ENCODE peak calls at places on chromosomes 11 and 22, in seven cellular contexts. I is right lobe of liver, Q is tibial nerve, G is pancreas, J is heart right ventricle, E is cardiac muscle cell, P is mammary epithelial cell. D is an unnamed sample.

GRCh38 chr11:112219476-112220232 is 6.6 kb upstream of the PTS start:
- DNase-seq in I (no peak), Q (peak), J (no peak), P (peak), E (peak), G (peak), D (no peak)

GRCh38 chr11:44178381-44178780 is 82.9 kb downstream of the EXT2 start:
- DNase-seq in J (no peak), E (peak), Q (no peak), P (no peak), I (no peak), G (no peak), D (no peak)

GRCh38 chr22:28034760-28035401 is 115.8 kb upstream of the PITPNB start:
- DNase-seq in Q (peak), E (peak), G (no peak), I (peak), J (peak), P (no peak), D (peak)

GRCh38 chr11:116148056-116148455 is 624.7 kb downstream of the BUD13 start:
- DNase-seq in I (no peak), J (no peak), P (no peak), E (no peak), Q (no peak), G (no peak), D (no peak)

GRCh38 chr11:8765294-8765693 is 82.7 kb downstream of the RPL27A start:
- DNase-seq in J (no peak), E (peak), Q (no peak), G (no peak), I (no peak), P (peak), D (no peak)

GRCh38 chr22:37431811-37432707 is 4.8 kb upstream of the ELFN2 start:
- DNase-seq in P (peak), I (no peak), E (peak), Q (no peak), J (no peak), G (no peak), D (no peak)

GRCh38 chr11:60711316-60711715 is 11.9 kb downstream of the MS4A8 start:
- DNase-seq in G (no peak), J (no peak), E (no peak), Q (no peak), I (no peak), P (no peak), D (no peak)

GRCh38 chr11:61783717-61784505 is 8.5 kb downstream of the TMEM258 start:
- DNase-seq in P (no peak), J (no peak), Q (no peak), E (peak), G (no peak), I (no peak), D (no peak)

GRCh38 chr11:102111787-102112653 is 1.8 kb downstream of the YAP1 start:
- DNase-seq in E (peak), P (peak), J (no peak), Q (peak), G (peak), I (peak), D (peak)

GRCh38 chr22:50532353-50532700 is 2.5 kb upstream of the TYMP start:
- DNase-seq in G (no peak), I (no peak), P (no peak), E (no peak), J (peak), Q (no peak), D (no peak)

GRCh38 chr11:74366576-74366975 is 31.7 kb downstream of the PGM2L1 start:
- DNase-seq in G (no peak), Q (no peak), J (no peak), E (peak), I (no peak), P (no peak), D (no peak)

GRCh38 chr11:44726278-44727113 is at the start of gene TSPAN18:
- DNase-seq in G (no peak), Q (no peak), P (no peak), J (peak), I (no peak), E (no peak), D (no peak)

GRCh38 chr11:61124574-61125309 is 22.5 kb downstream of the CD5 start:
- DNase-seq in E (no peak), P (no peak), Q (no peak), G (no peak), I (no peak), J (no peak), D (no peak)

GRCh38 chr11:86719781-86720463 is 47.5 kb upstream of the ME3 start:
- DNase-seq in P (peak), J (no peak), Q (no peak), I (no peak), E (peak), G (no peak), D (no peak)

GRCh38 chr11:9573775-9574555 is 495 bp downstream of the WEE1 start:
- DNase-seq in P (no peak), J (peak), I (peak), E (peak), G (peak), Q (no peak), D (no peak)

GRCh38 chr11:67640758-67641113 is 1.2 kb upstream of the TBX10 start:
- DNase-seq in E (no peak), I (no peak), G (no peak), P (no peak), Q (no peak), J (no peak), D (no peak)
- H3K27ac ChIP-seq in E (no peak), I (no peak), G (no peak), P (no peak), Q (no peak), J (no peak), D (no peak)

GRCh38 chr22:21939392-21940319 is 13.0 kb downstream of the PPM1F start:
- DNase-seq in P (no peak), G (no peak), J (no peak), Q (no peak), E (no peak), I (no peak), D (no peak)
- H3K27ac ChIP-seq in P (no peak), G (peak), J (peak), Q (peak), E (no peak), I (peak), D (peak)

DNA sequence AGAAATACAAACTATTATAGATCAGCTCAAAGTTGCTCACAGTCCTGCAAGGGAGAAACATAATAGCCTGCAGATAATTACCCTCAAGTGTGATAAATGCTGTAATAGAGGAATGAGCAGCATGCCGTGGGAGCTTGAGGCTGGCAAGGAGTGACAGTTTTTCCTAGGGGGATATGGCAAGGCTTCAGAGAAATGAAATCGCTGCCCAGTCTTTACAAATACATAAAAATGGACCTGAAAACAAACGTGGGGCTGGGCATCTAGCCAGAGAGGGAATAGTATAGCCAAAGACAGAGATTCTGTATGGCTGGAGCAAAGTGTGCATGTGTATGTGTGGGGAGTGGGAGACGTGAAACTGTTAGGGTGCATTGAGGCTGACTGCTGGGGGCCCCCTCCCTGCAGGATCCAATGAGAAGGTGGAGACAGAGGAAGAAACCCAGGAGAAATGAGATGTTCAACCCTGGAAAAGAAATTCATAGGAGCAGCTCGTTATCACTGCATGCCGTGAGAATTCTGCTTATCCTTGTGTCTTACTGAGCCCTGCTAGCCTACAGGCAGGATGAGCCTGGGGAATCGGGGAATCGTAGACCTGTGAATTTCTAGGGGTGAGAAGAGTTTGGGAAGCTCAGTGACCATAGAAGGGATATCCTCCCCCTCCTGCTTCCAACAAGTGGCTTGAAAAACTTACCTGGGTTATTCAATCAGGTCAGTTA is 167.0 kb downstream of the LDLRAD3 start:
- DNase-seq in I (no peak), E (no peak), J (no peak), Q (no peak), P (no peak), G (no peak), D (no peak)
- H3K27ac ChIP-seq in I (no peak), E (no peak), J (no peak), Q (no peak), P (no peak), G (no peak), D (no peak)

GRCh38 chr11:22707119-22707899 is 40.9 kb downstream of the GAS2 start:
- DNase-seq in I (no peak), P (no peak), Q (no peak), J (no peak), G (no peak), E (no peak), D (no peak)
- H3K27ac ChIP-seq in I (no peak), P (no peak), Q (no peak), J (no peak), G (no peak), E (no peak), D (no peak)

DNA sequence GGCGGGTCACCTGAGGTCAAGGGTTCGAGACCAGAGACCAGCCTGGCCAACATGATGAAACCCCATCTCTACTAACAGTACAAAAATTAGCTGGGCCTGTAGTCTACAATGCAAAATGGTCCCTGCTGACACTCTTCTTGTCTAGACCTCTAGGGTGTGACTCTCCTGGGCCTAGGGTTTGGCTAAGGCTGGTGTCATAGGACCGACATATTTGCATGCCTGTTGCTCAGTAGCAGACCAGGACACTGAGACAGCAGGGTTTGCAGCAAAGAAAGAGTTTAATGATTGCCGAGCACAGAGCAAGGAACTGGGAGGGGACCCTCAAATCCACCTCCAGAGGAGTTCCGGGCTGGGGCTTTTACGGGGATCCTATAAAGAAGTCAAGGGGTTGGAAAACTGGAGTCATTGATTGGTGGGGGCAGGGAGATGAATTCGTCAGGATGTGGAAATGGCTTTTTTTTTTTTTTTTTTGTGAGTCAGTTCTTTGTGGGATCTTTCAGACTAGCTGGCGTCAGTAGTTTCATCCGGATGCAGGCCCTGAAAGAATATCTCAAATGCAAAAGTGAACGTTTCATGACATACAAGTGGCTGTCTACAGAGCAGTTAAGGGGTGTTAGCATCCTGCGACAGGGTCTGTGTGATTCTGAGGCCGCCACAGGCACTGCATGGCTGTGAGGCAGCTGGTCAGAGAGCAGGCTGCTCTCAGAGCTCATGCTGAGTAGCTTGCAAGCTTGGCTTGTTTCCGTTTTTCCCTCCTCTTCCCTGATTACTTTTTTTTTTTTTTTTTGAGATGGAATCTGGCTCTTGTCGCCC is 27.2 kb upstream of the A4GALT start:
- DNase-seq in Q (no peak), P (peak), G (no peak), E (peak), J (no peak), I (no peak), D (no peak)
- H3K27ac ChIP-seq in Q (no peak), P (peak), G (peak), E (no peak), J (peak), I (peak), D (no peak)

DNA sequence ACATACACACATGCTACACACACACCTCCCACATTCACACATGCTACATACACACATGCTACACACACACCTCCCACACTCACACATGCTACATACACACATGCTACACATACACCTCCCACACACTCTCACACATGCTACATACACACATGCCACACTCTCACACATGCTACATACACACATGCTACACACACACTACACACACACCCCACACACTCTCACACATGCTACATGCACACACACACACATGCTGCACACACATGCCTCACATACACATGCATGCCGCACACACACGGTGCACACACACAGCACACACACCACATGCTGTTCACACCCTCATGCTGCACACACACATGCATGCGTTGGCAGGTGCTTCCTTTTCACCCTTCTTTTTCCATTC is 495.4 kb downstream of the NTM start:
- DNase-seq in I (no peak), J (no peak), G (no peak), Q (no peak), E (no peak), P (no peak), D (no peak)
- H3K27ac ChIP-seq in I (no peak), J (no peak), G (no peak), Q (no peak), E (no peak), P (no peak), D (no peak)

GRCh38 chr22:45515678-45516077 is 13.0 kb downstream of the FBLN1 start:
- DNase-seq in Q (peak), I (no peak), E (no peak), J (no peak), G (no peak), P (no peak), D (no peak)

GRCh38 chr22:45512363-45512762 is 9.7 kb downstream of the FBLN1 start:
- DNase-seq in J (no peak), G (no peak), E (no peak), I (no peak), P (no peak), Q (no peak), D (no peak)

GRCh38 chr22:45510376-45511232 is 7.9 kb downstream of the FBLN1 start:
- DNase-seq in I (no peak), Q (no peak), P (no peak), J (no peak), E (no peak), G (no peak), D (no peak)

GRCh38 chr22:45508814-45509213 is 6.1 kb downstream of the FBLN1 start:
- DNase-seq in I (no peak), P (no peak), Q (no peak), J (no peak), G (no peak), E (no peak), D (no peak)

GRCh38 chr22:45511847-45512261 is 9.2 kb downstream of the FBLN1 start:
- DNase-seq in J (peak), Q (peak), G (peak), E (peak), I (no peak), P (no peak), D (no peak)
- H3K27ac ChIP-seq in J (peak), Q (peak), G (no peak), E (peak), I (no peak), P (no peak), D (no peak)

GRCh38 chr11:77351281-77351905 is 49.9 kb upstream of the GDPD4 start:
- DNase-seq in J (no peak), E (peak), G (no peak), Q (no peak), P (peak), I (no peak), D (no peak)

GRCh38 chr11:77347962-77348361 is 46.5 kb upstream of the GDPD4 start:
- DNase-seq in E (no peak), Q (no peak), P (no peak), I (no peak), J (no peak), G (no peak), D (no peak)

GRCh38 chr11:77346906-77347603 is 45.6 kb upstream of the GDPD4 start:
- DNase-seq in E (peak), G (no peak), P (peak), Q (no peak), J (no peak), I (no peak), D (no peak)

GRCh38 chr11:77340501-77340900 is 39.0 kb upstream of the GDPD4 start:
- DNase-seq in P (no peak), J (no peak), Q (no peak), E (peak), I (no peak), G (no peak), D (no peak)

DNA sequence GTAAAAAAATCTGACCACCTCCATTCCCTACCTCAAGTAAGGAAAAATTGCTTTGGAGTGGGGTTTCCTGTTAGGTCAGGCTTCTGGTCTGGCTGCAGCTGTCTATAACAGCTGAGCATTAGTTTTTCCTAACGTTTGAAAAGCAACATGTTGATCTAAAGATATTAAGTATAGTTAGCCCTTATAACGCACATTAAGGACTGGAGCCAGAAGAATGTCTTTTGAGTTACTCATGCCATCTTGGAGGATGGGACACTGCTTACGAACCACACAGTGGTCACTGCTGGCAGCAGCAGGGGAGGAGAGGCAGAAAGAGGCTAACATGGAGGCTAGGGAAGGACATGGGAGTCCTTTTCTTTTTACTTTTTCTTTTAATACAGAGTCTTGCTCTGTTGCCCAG is 44.1 kb upstream of the GDPD4 start:
- DNase-seq in J (no peak), Q (no peak), I (no peak), E (peak), P (peak), G (no peak), D (no peak)
- H3K27ac ChIP-seq in J (no peak), Q (no peak), I (no peak), E (no peak), P (no peak), G (no peak), D (no peak)

D was measured in CD4-positive, alpha-beta T cell.